ENCODE peak calls at places on chromosomes 13 and 19, in nine cellular contexts. One of them, this sample, is unnamed.

GRCh38 chr19:1252818-1253513 is 4.6 kb downstream of the MIDN start:
- DNase-seq in iris pigment epithelial cell: peak; percentile 98
- DNase-seq in activated CD4-positive, alpha-beta memory T cell treated with anti-CD3 and anti-CD28 coated beads, Interleukin-2, amount 10 ng/mL, durations not matched to agents 7 days and 5 days: peak; percentile 86
- DNase-seq in AG09309: peak; percentile 96
- DNase-seq in stimulated activated CD8-positive, alpha-beta memory T cell treated with anti-CD3 and anti-CD28 coated beads, Interleukin-7, amount 100 ng/mL, for 1 hour: no peak
- DNase-seq in hypothalamus: peak; percentile 92
- DNase-seq in heart left ventricle: peak; percentile 94
- DNase-seq in neuronal stem cell: no peak
- DNase-seq in T-cell: no peak
- DNase-seq in this sample: peak; percentile 66

GRCh38 chr13:71149498-71150363 is 717.3 kb downstream of the DACH1 start:
- DNase-seq in T-cell: no peak
- DNase-seq in heart left ventricle: no peak
- DNase-seq in neuronal stem cell: no peak
- DNase-seq in activated CD4-positive, alpha-beta memory T cell treated with anti-CD3 and anti-CD28 coated beads, Interleukin-2, amount 10 ng/mL, durations not matched to agents 7 days and 5 days: no peak
- DNase-seq in hypothalamus: no peak
- DNase-seq in AG09309: no peak
- DNase-seq in stimulated activated CD8-positive, alpha-beta memory T cell treated with anti-CD3 and anti-CD28 coated beads, Interleukin-7, amount 100 ng/mL, for 1 hour: no peak
- DNase-seq in iris pigment epithelial cell: no peak
- DNase-seq in this sample: no peak

GRCh38 chr19:9818175-9818733 is 625 bp downstream of the FBXL12 start:
- DNase-seq in T-cell: no peak
- DNase-seq in activated CD4-positive, alpha-beta memory T cell treated with anti-CD3 and anti-CD28 coated beads, Interleukin-2, amount 10 ng/mL, durations not matched to agents 7 days and 5 days: no peak
- DNase-seq in iris pigment epithelial cell: no peak
- DNase-seq in neuronal stem cell: no peak
- DNase-seq in hypothalamus: no peak
- DNase-seq in AG09309: no peak
- DNase-seq in heart left ventricle: no peak
- DNase-seq in stimulated activated CD8-positive, alpha-beta memory T cell treated with anti-CD3 and anti-CD28 coated beads, Interleukin-7, amount 100 ng/mL, for 1 hour: no peak
- DNase-seq in this sample: no peak

GRCh38 chr13:55302568-55302967 is 1838.2 kb upstream of the PRR20A start:
- DNase-seq in activated CD4-positive, alpha-beta memory T cell treated with anti-CD3 and anti-CD28 coated beads, Interleukin-2, amount 10 ng/mL, durations not matched to agents 7 days and 5 days: no peak
- DNase-seq in hypothalamus: no peak
- DNase-seq in stimulated activated CD8-positive, alpha-beta memory T cell treated with anti-CD3 and anti-CD28 coated beads, Interleukin-7, amount 100 ng/mL, for 1 hour: no peak
- DNase-seq in iris pigment epithelial cell: no peak
- DNase-seq in AG09309: no peak
- DNase-seq in T-cell: no peak
- DNase-seq in neuronal stem cell: no peak
- DNase-seq in heart left ventricle: no peak
- DNase-seq in this sample: no peak

GRCh38 chr13:94761407-94761806 is 49.1 kb upstream of the SOX21 start:
- DNase-seq in stimulated activated CD8-positive, alpha-beta memory T cell treated with anti-CD3 and anti-CD28 coated beads, Interleukin-7, amount 100 ng/mL, for 1 hour: no peak
- DNase-seq in heart left ventricle: no peak
- DNase-seq in hypothalamus: no peak
- DNase-seq in activated CD4-positive, alpha-beta memory T cell treated with anti-CD3 and anti-CD28 coated beads, Interleukin-2, amount 10 ng/mL, durations not matched to agents 7 days and 5 days: no peak
- DNase-seq in AG09309: no peak
- DNase-seq in T-cell: no peak
- DNase-seq in iris pigment epithelial cell: no peak
- DNase-seq in neuronal stem cell: no peak
- DNase-seq in this sample: no peak

GRCh38 chr19:39333507-39333906 is 2.3 kb downstream of the GMFG start:
- DNase-seq in stimulated activated CD8-positive, alpha-beta memory T cell treated with anti-CD3 and anti-CD28 coated beads, Interleukin-7, amount 100 ng/mL, for 1 hour: no peak
- DNase-seq in T-cell: no peak
- DNase-seq in activated CD4-positive, alpha-beta memory T cell treated with anti-CD3 and anti-CD28 coated beads, Interleukin-2, amount 10 ng/mL, durations not matched to agents 7 days and 5 days: no peak
- DNase-seq in hypothalamus: no peak
- DNase-seq in iris pigment epithelial cell: no peak
- DNase-seq in AG09309: no peak
- DNase-seq in neuronal stem cell: no peak
- DNase-seq in heart left ventricle: no peak
- DNase-seq in this sample: no peak

GRCh38 chr13:67258482-67258881 is 28.3 kb upstream of the PCDH9 start:
- DNase-seq in T-cell: no peak
- DNase-seq in heart left ventricle: no peak
- DNase-seq in stimulated activated CD8-positive, alpha-beta memory T cell treated with anti-CD3 and anti-CD28 coated beads, Interleukin-7, amount 100 ng/mL, for 1 hour: no peak
- DNase-seq in hypothalamus: no peak
- DNase-seq in activated CD4-positive, alpha-beta memory T cell treated with anti-CD3 and anti-CD28 coated beads, Interleukin-2, amount 10 ng/mL, durations not matched to agents 7 days and 5 days: no peak
- DNase-seq in iris pigment epithelial cell: peak; percentile 6
- DNase-seq in neuronal stem cell: no peak
- DNase-seq in AG09309: no peak
- DNase-seq in this sample: no peak

GRCh38 chr19:15508035-15508710 is at the start of gene CYP4F22:
- DNase-seq in heart left ventricle: no peak
- DNase-seq in T-cell: no peak
- DNase-seq in activated CD4-positive, alpha-beta memory T cell treated with anti-CD3 and anti-CD28 coated beads, Interleukin-2, amount 10 ng/mL, durations not matched to agents 7 days and 5 days: no peak
- DNase-seq in AG09309: no peak
- DNase-seq in hypothalamus: no peak
- DNase-seq in neuronal stem cell: no peak
- DNase-seq in stimulated activated CD8-positive, alpha-beta memory T cell treated with anti-CD3 and anti-CD28 coated beads, Interleukin-7, amount 100 ng/mL, for 1 hour: no peak
- DNase-seq in iris pigment epithelial cell: no peak
- DNase-seq in this sample: peak; percentile 30

GRCh38 chr19:46383171-46383815 is 30.1 kb downstream of the CCDC8 start:
- DNase-seq in heart left ventricle: no peak
- DNase-seq in AG09309: no peak
- DNase-seq in activated CD4-positive, alpha-beta memory T cell treated with anti-CD3 and anti-CD28 coated beads, Interleukin-2, amount 10 ng/mL, durations not matched to agents 7 days and 5 days: no peak
- DNase-seq in hypothalamus: no peak
- DNase-seq in neuronal stem cell: no peak
- DNase-seq in stimulated activated CD8-positive, alpha-beta memory T cell treated with anti-CD3 and anti-CD28 coated beads, Interleukin-7, amount 100 ng/mL, for 1 hour: no peak
- DNase-seq in T-cell: no peak
- DNase-seq in iris pigment epithelial cell: no peak
- DNase-seq in this sample: no peak

GRCh38 chr19:2495651-2496316 is 19.9 kb downstream of the GADD45B start:
- DNase-seq in neuronal stem cell: no peak
- DNase-seq in heart left ventricle: peak; percentile 72
- DNase-seq in AG09309: no peak
- DNase-seq in hypothalamus: no peak
- DNase-seq in T-cell: no peak
- DNase-seq in iris pigment epithelial cell: no peak
- DNase-seq in stimulated activated CD8-positive, alpha-beta memory T cell treated with anti-CD3 and anti-CD28 coated beads, Interleukin-7, amount 100 ng/mL, for 1 hour: no peak
- DNase-seq in activated CD4-positive, alpha-beta memory T cell treated with anti-CD3 and anti-CD28 coated beads, Interleukin-2, amount 10 ng/mL, durations not matched to agents 7 days and 5 days: no peak
- DNase-seq in this sample: no peak

GRCh38 chr13:98495627-98496238 is 81.2 kb downstream of the STK24 start:
- DNase-seq in hypothalamus: no peak
- DNase-seq in iris pigment epithelial cell: peak; percentile 56
- DNase-seq in T-cell: no peak
- DNase-seq in neuronal stem cell: no peak
- DNase-seq in heart left ventricle: no peak
- DNase-seq in stimulated activated CD8-positive, alpha-beta memory T cell treated with anti-CD3 and anti-CD28 coated beads, Interleukin-7, amount 100 ng/mL, for 1 hour: no peak
- DNase-seq in AG09309: no peak
- DNase-seq in activated CD4-positive, alpha-beta memory T cell treated with anti-CD3 and anti-CD28 coated beads, Interleukin-2, amount 10 ng/mL, durations not matched to agents 7 days and 5 days: no peak
- DNase-seq in this sample: no peak

GRCh38 chr19:53004242-53004641 is 9.5 kb upstream of the ERVV-1 start:
- DNase-seq in AG09309: no peak
- DNase-seq in heart left ventricle: no peak
- DNase-seq in neuronal stem cell: no peak
- DNase-seq in iris pigment epithelial cell: no peak
- DNase-seq in activated CD4-positive, alpha-beta memory T cell treated with anti-CD3 and anti-CD28 coated beads, Interleukin-2, amount 10 ng/mL, durations not matched to agents 7 days and 5 days: no peak
- DNase-seq in T-cell: no peak
- DNase-seq in stimulated activated CD8-positive, alpha-beta memory T cell treated with anti-CD3 and anti-CD28 coated beads, Interleukin-7, amount 100 ng/mL, for 1 hour: no peak
- DNase-seq in hypothalamus: no peak
- DNase-seq in this sample: no peak

GRCh38 chr13:51895906-51896888 is 34.4 kb downstream of the CCDC70 start:
- DNase-seq in heart left ventricle: peak; percentile 65
- DNase-seq in T-cell: no peak
- DNase-seq in iris pigment epithelial cell: peak; percentile 70
- DNase-seq in neuronal stem cell: peak; percentile 26
- DNase-seq in stimulated activated CD8-positive, alpha-beta memory T cell treated with anti-CD3 and anti-CD28 coated beads, Interleukin-7, amount 100 ng/mL, for 1 hour: no peak
- DNase-seq in hypothalamus: peak; percentile 37
- DNase-seq in AG09309: peak; percentile 20
- DNase-seq in activated CD4-positive, alpha-beta memory T cell treated with anti-CD3 and anti-CD28 coated beads, Interleukin-2, amount 10 ng/mL, durations not matched to agents 7 days and 5 days: peak; percentile 61
- DNase-seq in this sample: peak; percentile 53

This sample was measured in naive thymus-derived CD4-positive, alpha-beta T cell.